ENCODE peak calls at places on chromosomes 5 and 9, in five cellular contexts. Y is foreskin fibroblast, W is left ventricle myocardium inferior, M is type B pancreatic cell, H is B cell. U is an unnamed sample.

GRCh38 chr5:158522001-158522400 is 577.7 kb downstream of the EBF1 start:
- DNase-seq in Y (no peak), W (no peak), M (no peak), H (no peak), U (no peak)

GRCh38 chr9:79880626-79881025 is 308.9 kb downstream of the TLE4 start:
- DNase-seq in Y (no peak), W (no peak), M (no peak), H (no peak), U (no peak)

GRCh38 chr9:99677281-99677680 is 144.4 kb upstream of the NR4A3 start:
- DNase-seq in Y (peak; percentile 7), W (no peak), M (no peak), H (no peak), U (no peak)

GRCh38 chr9:124281934-124282351 is 24.2 kb downstream of the NEK6 start:
- DNase-seq in Y (no peak), W (no peak), M (no peak), H (no peak), U (no peak)

GRCh38 chr5:97019435-97020117 is 83.7 kb downstream of the LNPEP start:
- DNase-seq in Y (peak; percentile 15), W (no peak), M (no peak), H (no peak), U (no peak)

GRCh38 chr9:124149992-124150391 is 107.8 kb upstream of the NEK6 start:
- DNase-seq in Y (no peak), W (no peak), M (no peak), H (no peak), U (no peak)

GRCh38 chr9:91211414-91211813 is 150.3 kb downstream of the AUH start:
- DNase-seq in Y (no peak), W (no peak), M (no peak), H (no peak), U (no peak)

GRCh38 chr9:123225374-123225813 is 43.0 kb downstream of the STRBP start:
- DNase-seq in Y (peak; percentile 35), W (no peak), M (no peak), H (peak; percentile 52), U (peak; percentile 69)

GRCh38 chr9:126388964-126389363 is 62.3 kb downstream of the MVB12B start:
- DNase-seq in Y (no peak), W (no peak), M (no peak), H (no peak), U (no peak)

GRCh38 chr5:72280655-72281069 is 39.4 kb downstream of the MRPS27 start:
- DNase-seq in Y (peak; percentile 34), W (no peak), M (no peak), H (no peak), U (no peak)

GRCh38 chr5:76074487-76074886 is 8.7 kb upstream of the SV2C start:
- DNase-seq in Y (no peak), W (no peak), M (no peak), H (no peak), U (peak; percentile 49)

GRCh38 chr5:111589320-111589719 is 77.0 kb upstream of the STARD4 start:
- DNase-seq in Y (no peak), W (no peak), M (no peak), H (no peak), U (no peak)

GRCh38 chr9:127706836-127707241 is at the start of gene CFAP157:
- DNase-seq in Y (no peak), W (no peak), M (no peak), H (no peak), U (no peak)

GRCh38 chr5:10635257-10635860 is 71.5 kb downstream of the ANKRD33B start:
- DNase-seq in Y (peak; percentile 39), W (no peak), M (no peak), H (peak; percentile 80), U (peak; percentile 87)

GRCh38 chr5:104179057-104179456 is 616.5 kb upstream of the NUDT12 start:
- DNase-seq in Y (peak; percentile 9), W (no peak), M (no peak), H (no peak), U (peak; percentile 20)

GRCh38 chr5:36661446-36662220 is 55.2 kb downstream of the SLC1A3 start:
- DNase-seq in Y (no peak), W (no peak), M (no peak), H (no peak), U (no peak)

GRCh38 chr5:616342-617039 is 4.4 kb downstream of the CEP72 start:
- DNase-seq in Y (no peak), W (no peak), M (peak; percentile 60), H (no peak), U (no peak)

GRCh38 chr5:120479066-120479465 is 15.0 kb downstream of the PRR16 start:
- DNase-seq in Y (peak; percentile 30), W (no peak), M (no peak), H (no peak), U (no peak)

GRCh38 chr5:176734756-176735342 is 75.5 kb upstream of the UNC5A start:
- DNase-seq in Y (no peak), W (no peak), M (peak; percentile 51), H (no peak), U (no peak)

GRCh38 chr9:33850677-33851076 is 33.7 kb downstream of the UBE2R2 start:
- DNase-seq in Y (no peak), W (no peak), M (no peak), H (no peak), U (no peak)

GRCh38 chr5:73691301-73691700 is 65.3 kb downstream of the ARHGEF28 start:
- DNase-seq in Y (no peak), W (no peak), M (no peak), H (no peak), U (no peak)

GRCh38 chr5:73694089-73694488 is 68.1 kb downstream of the ARHGEF28 start:
- DNase-seq in Y (no peak), W (no peak), M (no peak), H (no peak), U (peak; percentile 11)

GRCh38 chr5:73692981-73693380 is 67.0 kb downstream of the ARHGEF28 start:
- DNase-seq in Y (no peak), W (no peak), M (no peak), H (no peak), U (no peak)

GRCh38 chr5:73692166-73692640 is 66.2 kb downstream of the ARHGEF28 start:
- DNase-seq in Y (peak; percentile 78), W (no peak), M (no peak), H (no peak), U (peak; percentile 15)

DNA sequence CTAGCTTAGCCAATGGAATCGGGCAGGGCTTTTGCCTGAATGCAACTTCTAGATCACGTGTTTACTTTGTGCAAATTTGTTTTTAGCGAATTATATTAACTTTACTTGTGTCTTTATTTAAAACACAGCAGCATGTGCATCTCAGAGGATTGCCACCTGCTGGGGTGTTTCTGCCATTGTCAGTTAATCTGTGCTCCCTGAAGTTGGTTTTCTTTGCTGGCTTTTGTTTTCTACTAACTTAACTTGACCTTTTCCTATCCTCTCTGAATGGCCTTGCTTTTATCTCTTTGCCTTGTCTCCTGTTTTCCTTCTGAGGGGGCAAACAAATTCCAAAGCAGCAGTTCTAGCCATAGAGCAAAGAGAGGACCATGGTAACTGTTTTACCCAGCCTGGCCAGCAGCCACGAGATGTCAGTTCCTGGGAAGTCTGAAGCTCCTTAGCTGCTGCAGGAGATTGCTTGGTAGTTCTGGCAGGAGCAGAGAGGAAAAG is 67.6 kb downstream of the ARHGEF28 start:
- DNase-seq in Y (peak; percentile 41), W (no peak), M (no peak), H (no peak), U (peak; percentile 17)
- TF ChIP-seq CTCF in Y (peak; percentile 62), W (peak; percentile 55), M (peak; percentile 69), H (no peak), U (peak; percentile 18)

GRCh38 chr5:55188656-55189380 is 15.8 kb upstream of the CDC20B start:
- DNase-seq in Y (no peak), W (no peak), M (no peak), H (no peak), U (no peak)

GRCh38 chr5:55191165-55191564 is 18.2 kb upstream of the CDC20B start:
- DNase-seq in Y (no peak), W (no peak), M (no peak), H (no peak), U (no peak)

GRCh38 chr5:55187370-55187769 is 14.4 kb upstream of the CDC20B start:
- DNase-seq in Y (no peak), W (no peak), M (no peak), H (no peak), U (no peak)
- TF ChIP-seq CTCF in Y (no peak), W (no peak), M (peak; percentile 53), H (no peak), U (no peak)

GRCh38 chr5:136075339-136075885 is 46.6 kb downstream of the TGFBI start:
- DNase-seq in Y (no peak), W (no peak), M (peak; percentile 27), H (no peak), U (no peak)
- TF ChIP-seq CTCF in Y (no peak), W (no peak), M (no peak), H (no peak), U (no peak)

GRCh38 chr9:109707355-109707754 is 72.6 kb upstream of the PALM2AKAP2 start:
- DNase-seq in Y (no peak), W (peak; percentile 24), M (no peak), H (no peak), U (no peak)

GRCh38 chr9:109709881-109710280 is 70.1 kb upstream of the PALM2AKAP2 start:
- DNase-seq in Y (no peak), W (no peak), M (no peak), H (no peak), U (no peak)

GRCh38 chr9:109708507-109708945 is 71.5 kb upstream of the PALM2AKAP2 start:
- DNase-seq in Y (no peak), W (no peak), M (no peak), H (no peak), U (no peak)

GRCh38 chr9:109704546-109704945 is 75.5 kb upstream of the PALM2AKAP2 start:
- DNase-seq in Y (no peak), W (no peak), M (no peak), H (no peak), U (no peak)

DNA sequence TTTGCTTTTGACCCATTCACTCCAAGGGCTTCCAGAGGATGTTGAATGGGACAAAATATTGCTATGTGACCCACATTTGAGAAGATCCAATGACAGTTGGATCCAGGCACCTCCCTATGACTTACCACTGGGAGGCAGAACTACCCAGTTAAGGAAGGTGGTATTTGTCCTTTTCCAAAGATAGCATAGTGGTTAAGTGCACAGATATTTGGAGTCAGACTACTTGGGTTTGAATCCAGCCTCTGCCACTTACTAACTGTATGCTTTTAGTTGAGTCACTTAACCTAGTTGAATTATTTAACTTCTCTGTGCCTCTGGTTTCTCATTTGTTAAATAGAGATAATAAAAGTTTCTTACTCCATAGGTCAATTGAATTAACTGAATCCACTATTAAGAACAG is 74.5 kb upstream of the PALM2AKAP2 start:
- DNase-seq in Y (peak; percentile 25), W (no peak), M (no peak), H (no peak), U (no peak)
- TF ChIP-seq CTCF in Y (no peak), W (peak; percentile 20), M (no peak), H (no peak), U (no peak)

DNA sequence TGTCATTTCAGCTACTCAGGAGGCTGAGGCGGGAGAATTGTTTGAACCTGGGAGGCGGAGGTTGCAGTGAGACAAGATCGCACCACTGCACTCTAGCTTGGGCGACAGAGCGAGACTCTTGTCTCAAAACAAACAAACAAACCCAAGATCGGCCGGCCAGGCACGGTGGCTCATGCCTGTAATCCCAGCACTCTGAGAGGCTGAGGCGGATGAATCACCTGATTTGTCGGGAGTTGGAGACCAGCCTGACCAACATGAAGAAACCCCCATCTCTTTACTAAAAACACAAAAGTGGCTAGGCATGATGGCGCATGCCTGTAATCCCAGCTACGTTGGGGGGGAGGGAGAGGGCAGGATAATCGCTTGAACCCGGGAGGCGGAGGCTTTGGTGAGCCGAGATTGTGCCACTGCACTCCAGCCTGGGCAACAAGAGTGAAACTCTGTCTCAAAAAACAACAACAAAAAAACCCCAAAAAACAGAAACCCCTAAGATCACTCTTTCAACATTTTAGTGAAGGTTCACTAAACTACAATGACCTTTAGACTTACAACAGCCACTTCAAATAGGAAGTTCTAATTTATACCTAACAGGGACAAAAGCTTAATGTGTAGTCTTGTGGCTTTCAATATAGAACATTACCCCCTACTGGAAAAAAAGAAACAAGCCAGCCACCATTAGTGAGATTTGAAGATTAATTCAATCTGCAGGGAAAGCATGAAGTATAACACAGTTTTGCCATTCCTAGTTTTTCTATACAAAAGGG is 7.0 kb downstream of the HSPA9 start:
- DNase-seq in Y (no peak), W (no peak), M (no peak), H (no peak), U (no peak)
- TF ChIP-seq CTCF in Y (no peak), W (no peak), M (peak; percentile 39), H (no peak), U (no peak)